ENCODE peak calls at places on chromosomes 2 and 18, in seven cellular contexts. Q is left cardiac atrium, H is iris pigment epithelial cell, I is foreskin fibroblast, J is SJSA1, L is transverse colon, G is germinal center. Y is an unnamed sample.

GRCh38 chr2:239717319-239717675 is 307.8 kb downstream of the NDUFA10 start:
- DNase-seq in J (no peak), G (no peak), L (no peak), Q (no peak), I (no peak), H (no peak), Y (no peak)

GRCh38 chr2:157840568-157841156 is 35.5 kb downstream of the ACVR1 start:
- DNase-seq in L (no peak), J (no peak), I (no peak), Q (peak; percentile 54), H (peak; percentile 37), G (no peak), Y (no peak)

GRCh38 chr18:50582500-50582899 is 22.6 kb downstream of the MAPK4 start:
- DNase-seq in J (no peak), L (no peak), Q (no peak), H (no peak), G (no peak), I (no peak), Y (no peak)

GRCh38 chr2:33530614-33531344 is 54.3 kb downstream of the RASGRP3 start:
- DNase-seq in L (no peak), H (no peak), G (peak; percentile 37), Q (no peak), I (no peak), J (no peak), Y (no peak)

GRCh38 chr18:49617846-49618245 is 56.0 kb downstream of the LIPG start:
- DNase-seq in Q (no peak), L (no peak), I (peak; percentile 24), H (no peak), G (no peak), J (no peak), Y (no peak)

GRCh38 chr2:55968931-55969330 is 45.3 kb upstream of the EFEMP1 start:
- DNase-seq in Q (no peak), J (peak; percentile 97), I (peak; percentile 19), G (no peak), H (no peak), L (no peak), Y (no peak)

GRCh38 chr2:58447586-58447985 is 206.5 kb upstream of the FANCL start:
- DNase-seq in I (no peak), Q (no peak), G (no peak), J (no peak), L (no peak), H (no peak), Y (no peak)

GRCh38 chr2:1341409-1342120 is 71.7 kb upstream of the TPO start:
- DNase-seq in G (no peak), I (no peak), L (no peak), H (no peak), Q (no peak), J (no peak), Y (no peak)

GRCh38 chr2:156466739-156467405 is 30.7 kb downstream of the GPD2 start:
- DNase-seq in I (peak; percentile 75), L (peak; percentile 54), J (peak; percentile 53), Q (peak; percentile 60), H (peak; percentile 74), G (no peak), Y (no peak)

GRCh38 chr18:46481048-46481846 is 175.8 kb downstream of the LOXHD1 start:
- DNase-seq in L (peak; percentile 44), G (peak; percentile 40), Q (peak; percentile 40), H (peak; percentile 47), I (peak; percentile 58), J (peak; percentile 39), Y (no peak)

GRCh38 chr2:107804608-107805498 is 21.8 kb upstream of the RGPD4 start:
- DNase-seq in G (no peak), I (no peak), H (peak; percentile 31), L (no peak), J (no peak), Q (no peak), Y (no peak)

GRCh38 chr2:173982918-173983317 is 17.7 kb upstream of the SP3 start:
- DNase-seq in G (no peak), H (peak; percentile 56), I (peak; percentile 85), Q (peak; percentile 63), J (no peak), L (no peak), Y (no peak)

GRCh38 chr2:167817908-167818307 is 429.5 kb downstream of the STK39 start:
- DNase-seq in I (no peak), Q (no peak), G (no peak), J (no peak), H (no peak), L (no peak), Y (no peak)

GRCh38 chr2:45612741-45613140 is 1.7 kb upstream of the SRBD1 start:
- DNase-seq in H (peak; percentile 38), L (no peak), I (peak; percentile 62), G (no peak), Q (no peak), J (no peak), Y (no peak)

GRCh38 chr2:101706819-101707177 is 9.3 kb downstream of the MAP4K4 start:
- DNase-seq in Q (no peak), G (peak; percentile 43), I (no peak), L (no peak), H (peak; percentile 50), J (no peak), Y (no peak)